ENCODE peak calls at places on chromosomes 11 and 22, in nine cellular contexts. One of them, this sample, is unnamed.

GRCh38 chr11:65452806-65453490 is 30.4 kb downstream of the NEAT1 start:
- DNase-seq in aorta: no peak
- DNase-seq in HEK293T: no peak
- DNase-seq in dermis blood vessel endothelial cell: peak
- DNase-seq in osteocyte: no peak
- DNase-seq in lower leg skin: peak
- DNase-seq in stimulated activated effector memory CD8-positive, alpha-beta T cell treated with anti-CD3 and anti-CD28 coated beads, Interleukin-12 subunit alpha, Interleukin-12 subunit beta, amount 100 ng/mL, for 72 hours: no peak
- DNase-seq in AG09309: peak
- DNase-seq in GM13977: no peak
- DNase-seq in this sample: peak

GRCh38 chr11:42077794-42078193 is 618.3 kb upstream of the LRRC4C start:
- DNase-seq in osteocyte: no peak
- DNase-seq in dermis blood vessel endothelial cell: no peak
- DNase-seq in lower leg skin: no peak
- DNase-seq in HEK293T: no peak
- DNase-seq in AG09309: no peak
- DNase-seq in GM13977: no peak
- DNase-seq in stimulated activated effector memory CD8-positive, alpha-beta T cell treated with anti-CD3 and anti-CD28 coated beads, Interleukin-12 subunit alpha, Interleukin-12 subunit beta, amount 100 ng/mL, for 72 hours: no peak
- DNase-seq in aorta: no peak
- DNase-seq in this sample: no peak

GRCh38 chr22:47292546-47293320 is 530.3 kb downstream of the TBC1D22A start:
- DNase-seq in stimulated activated effector memory CD8-positive, alpha-beta T cell treated with anti-CD3 and anti-CD28 coated beads, Interleukin-12 subunit alpha, Interleukin-12 subunit beta, amount 100 ng/mL, for 72 hours: no peak
- DNase-seq in lower leg skin: peak
- DNase-seq in aorta: no peak
- DNase-seq in AG09309: no peak
- DNase-seq in dermis blood vessel endothelial cell: no peak
- DNase-seq in GM13977: no peak
- DNase-seq in osteocyte: peak
- DNase-seq in HEK293T: no peak
- DNase-seq in this sample: peak

GRCh38 chr11:108369064-108369463 is 98.3 kb downstream of the C11orf65 start:
- DNase-seq in dermis blood vessel endothelial cell: no peak
- DNase-seq in HEK293T: no peak
- DNase-seq in lower leg skin: no peak
- DNase-seq in GM13977: no peak
- DNase-seq in aorta: no peak
- DNase-seq in AG09309: no peak
- DNase-seq in osteocyte: no peak
- DNase-seq in stimulated activated effector memory CD8-positive, alpha-beta T cell treated with anti-CD3 and anti-CD28 coated beads, Interleukin-12 subunit alpha, Interleukin-12 subunit beta, amount 100 ng/mL, for 72 hours: no peak
- DNase-seq in this sample: no peak

GRCh38 chr22:20298803-20299735 is 20.8 kb downstream of the DGCR6L start:
- DNase-seq in stimulated activated effector memory CD8-positive, alpha-beta T cell treated with anti-CD3 and anti-CD28 coated beads, Interleukin-12 subunit alpha, Interleukin-12 subunit beta, amount 100 ng/mL, for 72 hours: peak
- DNase-seq in lower leg skin: peak
- DNase-seq in GM13977: peak
- DNase-seq in HEK293T: peak
- DNase-seq in AG09309: no peak
- DNase-seq in aorta: peak
- DNase-seq in dermis blood vessel endothelial cell: peak
- DNase-seq in osteocyte: peak
- DNase-seq in this sample: no peak

GRCh38 chr11:14435717-14436116 is 63.9 kb downstream of the COPB1 start:
- DNase-seq in lower leg skin: no peak
- DNase-seq in GM13977: no peak
- DNase-seq in AG09309: no peak
- DNase-seq in osteocyte: no peak
- DNase-seq in HEK293T: no peak
- DNase-seq in stimulated activated effector memory CD8-positive, alpha-beta T cell treated with anti-CD3 and anti-CD28 coated beads, Interleukin-12 subunit alpha, Interleukin-12 subunit beta, amount 100 ng/mL, for 72 hours: no peak
- DNase-seq in dermis blood vessel endothelial cell: no peak
- DNase-seq in aorta: no peak
- DNase-seq in this sample: no peak

GRCh38 chr11:125621995-125622394 is 3.0 kb upstream of the CHEK1 start:
- DNase-seq in stimulated activated effector memory CD8-positive, alpha-beta T cell treated with anti-CD3 and anti-CD28 coated beads, Interleukin-12 subunit alpha, Interleukin-12 subunit beta, amount 100 ng/mL, for 72 hours: no peak
- DNase-seq in aorta: no peak
- DNase-seq in lower leg skin: no peak
- DNase-seq in osteocyte: no peak
- DNase-seq in dermis blood vessel endothelial cell: peak
- DNase-seq in GM13977: no peak
- DNase-seq in HEK293T: no peak
- DNase-seq in AG09309: no peak
- DNase-seq in this sample: no peak

GRCh38 chr11:119920666-119921065 is 191.7 kb upstream of the NECTIN1 start:
- DNase-seq in osteocyte: no peak
- DNase-seq in GM13977: no peak
- DNase-seq in dermis blood vessel endothelial cell: no peak
- DNase-seq in lower leg skin: no peak
- DNase-seq in aorta: no peak
- DNase-seq in HEK293T: no peak
- DNase-seq in stimulated activated effector memory CD8-positive, alpha-beta T cell treated with anti-CD3 and anti-CD28 coated beads, Interleukin-12 subunit alpha, Interleukin-12 subunit beta, amount 100 ng/mL, for 72 hours: no peak
- DNase-seq in AG09309: no peak
- DNase-seq in this sample: no peak

GRCh38 chr11:127369301-127369968 is 368.9 kb upstream of the KIRREL3 start:
- DNase-seq in dermis blood vessel endothelial cell: no peak
- DNase-seq in AG09309: no peak
- DNase-seq in GM13977: no peak
- DNase-seq in HEK293T: no peak
- DNase-seq in osteocyte: no peak
- DNase-seq in aorta: no peak
- DNase-seq in lower leg skin: no peak
- DNase-seq in stimulated activated effector memory CD8-positive, alpha-beta T cell treated with anti-CD3 and anti-CD28 coated beads, Interleukin-12 subunit alpha, Interleukin-12 subunit beta, amount 100 ng/mL, for 72 hours: no peak
- DNase-seq in this sample: no peak

GRCh38 chr11:2792376-2793250 is 92.8 kb upstream of the KCNQ1OT1 start:
- DNase-seq in lower leg skin: peak
- DNase-seq in HEK293T: no peak
- DNase-seq in GM13977: no peak
- DNase-seq in dermis blood vessel endothelial cell: no peak
- DNase-seq in osteocyte: peak
- DNase-seq in aorta: peak
- DNase-seq in stimulated activated effector memory CD8-positive, alpha-beta T cell treated with anti-CD3 and anti-CD28 coated beads, Interleukin-12 subunit alpha, Interleukin-12 subunit beta, amount 100 ng/mL, for 72 hours: no peak
- DNase-seq in AG09309: no peak
- DNase-seq in this sample: peak

GRCh38 chr22:43796567-43796966 is 15.5 kb downstream of the EFCAB6 start:
- DNase-seq in stimulated activated effector memory CD8-positive, alpha-beta T cell treated with anti-CD3 and anti-CD28 coated beads, Interleukin-12 subunit alpha, Interleukin-12 subunit beta, amount 100 ng/mL, for 72 hours: peak
- DNase-seq in aorta: no peak
- DNase-seq in GM13977: no peak
- DNase-seq in osteocyte: peak
- DNase-seq in HEK293T: peak
- DNase-seq in AG09309: peak
- DNase-seq in dermis blood vessel endothelial cell: peak
- DNase-seq in lower leg skin: no peak
- DNase-seq in this sample: no peak

GRCh38 chr11:60504219-60504618 is 11.0 kb upstream of the MS4A13 start:
- DNase-seq in lower leg skin: no peak
- DNase-seq in dermis blood vessel endothelial cell: no peak
- DNase-seq in osteocyte: no peak
- DNase-seq in AG09309: no peak
- DNase-seq in stimulated activated effector memory CD8-positive, alpha-beta T cell treated with anti-CD3 and anti-CD28 coated beads, Interleukin-12 subunit alpha, Interleukin-12 subunit beta, amount 100 ng/mL, for 72 hours: no peak
- DNase-seq in GM13977: no peak
- DNase-seq in HEK293T: no peak
- DNase-seq in aorta: no peak
- DNase-seq in this sample: no peak

GRCh38 chr22:29470159-29470855 is 9.7 kb upstream of the NEFH start:
- DNase-seq in dermis blood vessel endothelial cell: peak
- DNase-seq in osteocyte: peak
- DNase-seq in AG09309: no peak
- DNase-seq in aorta: peak
- DNase-seq in lower leg skin: peak
- DNase-seq in GM13977: peak
- DNase-seq in HEK293T: peak
- DNase-seq in stimulated activated effector memory CD8-positive, alpha-beta T cell treated with anti-CD3 and anti-CD28 coated beads, Interleukin-12 subunit alpha, Interleukin-12 subunit beta, amount 100 ng/mL, for 72 hours: peak
- DNase-seq in this sample: no peak

GRCh38 chr11:15742626-15743243 is 613.6 kb downstream of the SOX6 start:
- DNase-seq in GM13977: no peak
- DNase-seq in dermis blood vessel endothelial cell: peak
- DNase-seq in aorta: no peak
- DNase-seq in lower leg skin: no peak
- DNase-seq in HEK293T: no peak
- DNase-seq in AG09309: no peak
- DNase-seq in osteocyte: no peak
- DNase-seq in stimulated activated effector memory CD8-positive, alpha-beta T cell treated with anti-CD3 and anti-CD28 coated beads, Interleukin-12 subunit alpha, Interleukin-12 subunit beta, amount 100 ng/mL, for 72 hours: no peak
- DNase-seq in this sample: no peak

GRCh38 chr11:31856248-31856647 is 45.1 kb upstream of the PAX6 start:
- DNase-seq in aorta: no peak
- DNase-seq in AG09309: no peak
- DNase-seq in stimulated activated effector memory CD8-positive, alpha-beta T cell treated with anti-CD3 and anti-CD28 coated beads, Interleukin-12 subunit alpha, Interleukin-12 subunit beta, amount 100 ng/mL, for 72 hours: no peak
- DNase-seq in dermis blood vessel endothelial cell: no peak
- DNase-seq in GM13977: no peak
- DNase-seq in osteocyte: no peak
- DNase-seq in lower leg skin: no peak
- DNase-seq in HEK293T: no peak
- DNase-seq in this sample: no peak

GRCh38 chr22:36175892-36176291 is 15.3 kb upstream of the APOL3 start:
- DNase-seq in aorta: no peak
- DNase-seq in GM13977: no peak
- DNase-seq in lower leg skin: no peak
- DNase-seq in HEK293T: no peak
- DNase-seq in dermis blood vessel endothelial cell: no peak
- DNase-seq in AG09309: no peak
- DNase-seq in osteocyte: no peak
- DNase-seq in stimulated activated effector memory CD8-positive, alpha-beta T cell treated with anti-CD3 and anti-CD28 coated beads, Interleukin-12 subunit alpha, Interleukin-12 subunit beta, amount 100 ng/mL, for 72 hours: no peak
- DNase-seq in this sample: no peak

GRCh38 chr11:41309716-41310115 is 149.7 kb downstream of the LRRC4C start:
- DNase-seq in AG09309: no peak
- DNase-seq in aorta: no peak
- DNase-seq in GM13977: no peak
- DNase-seq in stimulated activated effector memory CD8-positive, alpha-beta T cell treated with anti-CD3 and anti-CD28 coated beads, Interleukin-12 subunit alpha, Interleukin-12 subunit beta, amount 100 ng/mL, for 72 hours: no peak
- DNase-seq in osteocyte: no peak
- DNase-seq in lower leg skin: no peak
- DNase-seq in HEK293T: no peak
- DNase-seq in dermis blood vessel endothelial cell: no peak
- DNase-seq in this sample: no peak

GRCh38 chr22:33000342-33001280 is 57.6 kb downstream of the SYN3 start:
- DNase-seq in dermis blood vessel endothelial cell: peak
- DNase-seq in GM13977: peak
- DNase-seq in osteocyte: peak
- DNase-seq in stimulated activated effector memory CD8-positive, alpha-beta T cell treated with anti-CD3 and anti-CD28 coated beads, Interleukin-12 subunit alpha, Interleukin-12 subunit beta, amount 100 ng/mL, for 72 hours: peak
- DNase-seq in aorta: peak
- DNase-seq in AG09309: no peak
- DNase-seq in HEK293T: peak
- DNase-seq in lower leg skin: peak
- DNase-seq in this sample: no peak

GRCh38 chr11:72105888-72106287 is at the start of gene TOMT:
- DNase-seq in osteocyte: no peak
- DNase-seq in aorta: no peak
- DNase-seq in GM13977: no peak
- DNase-seq in HEK293T: no peak
- DNase-seq in stimulated activated effector memory CD8-positive, alpha-beta T cell treated with anti-CD3 and anti-CD28 coated beads, Interleukin-12 subunit alpha, Interleukin-12 subunit beta, amount 100 ng/mL, for 72 hours: no peak
- DNase-seq in lower leg skin: no peak
- DNase-seq in AG09309: no peak
- DNase-seq in dermis blood vessel endothelial cell: no peak
- DNase-seq in this sample: no peak

GRCh38 chr11:1138053-1138452 is 19.7 kb upstream of the MUC5AC start:
- DNase-seq in lower leg skin: no peak
- DNase-seq in AG09309: peak
- DNase-seq in stimulated activated effector memory CD8-positive, alpha-beta T cell treated with anti-CD3 and anti-CD28 coated beads, Interleukin-12 subunit alpha, Interleukin-12 subunit beta, amount 100 ng/mL, for 72 hours: no peak
- DNase-seq in dermis blood vessel endothelial cell: no peak
- DNase-seq in aorta: no peak
- DNase-seq in GM13977: no peak
- DNase-seq in HEK293T: no peak
- DNase-seq in osteocyte: no peak
- DNase-seq in this sample: no peak

GRCh38 chr22:23533328-23533762 is 46.7 kb downstream of the IGLL1 start:
- DNase-seq in aorta: peak
- DNase-seq in osteocyte: peak
- DNase-seq in AG09309: no peak
- DNase-seq in lower leg skin: no peak
- DNase-seq in HEK293T: peak
- DNase-seq in stimulated activated effector memory CD8-positive, alpha-beta T cell treated with anti-CD3 and anti-CD28 coated beads, Interleukin-12 subunit alpha, Interleukin-12 subunit beta, amount 100 ng/mL, for 72 hours: no peak
- DNase-seq in dermis blood vessel endothelial cell: peak
- DNase-seq in GM13977: no peak
- DNase-seq in this sample: no peak

GRCh38 chr22:48850658-48851287 is 976.9 kb downstream of the BRD1 start:
- DNase-seq in GM13977: no peak
- DNase-seq in lower leg skin: no peak
- DNase-seq in stimulated activated effector memory CD8-positive, alpha-beta T cell treated with anti-CD3 and anti-CD28 coated beads, Interleukin-12 subunit alpha, Interleukin-12 subunit beta, amount 100 ng/mL, for 72 hours: no peak
- DNase-seq in dermis blood vessel endothelial cell: no peak
- DNase-seq in osteocyte: no peak
- DNase-seq in aorta: no peak
- DNase-seq in HEK293T: no peak
- DNase-seq in AG09309: no peak
- DNase-seq in this sample: no peak

GRCh38 chr22:40469181-40469580 is 98.8 kb downstream of the SGSM3 start:
- DNase-seq in aorta: no peak
- DNase-seq in dermis blood vessel endothelial cell: no peak
- DNase-seq in HEK293T: no peak
- DNase-seq in GM13977: no peak
- DNase-seq in AG09309: no peak
- DNase-seq in osteocyte: no peak
- DNase-seq in stimulated activated effector memory CD8-positive, alpha-beta T cell treated with anti-CD3 and anti-CD28 coated beads, Interleukin-12 subunit alpha, Interleukin-12 subunit beta, amount 100 ng/mL, for 72 hours: no peak
- DNase-seq in lower leg skin: no peak
- DNase-seq in this sample: no peak

GRCh38 chr22:50202130-50202671 is 1.4 kb downstream of the SELENOO start:
- DNase-seq in dermis blood vessel endothelial cell: no peak
- DNase-seq in lower leg skin: no peak
- DNase-seq in GM13977: no peak
- DNase-seq in AG09309: no peak
- DNase-seq in stimulated activated effector memory CD8-positive, alpha-beta T cell treated with anti-CD3 and anti-CD28 coated beads, Interleukin-12 subunit alpha, Interleukin-12 subunit beta, amount 100 ng/mL, for 72 hours: no peak
- DNase-seq in osteocyte: no peak
- DNase-seq in aorta: no peak
- DNase-seq in HEK293T: no peak
- DNase-seq in this sample: no peak

GRCh38 chr11:12631651-12632050 is 42.6 kb upstream of the TEAD1 start:
- DNase-seq in HEK293T: no peak
- DNase-seq in lower leg skin: no peak
- DNase-seq in aorta: no peak
- DNase-seq in GM13977: no peak
- DNase-seq in dermis blood vessel endothelial cell: no peak
- DNase-seq in AG09309: no peak
- DNase-seq in stimulated activated effector memory CD8-positive, alpha-beta T cell treated with anti-CD3 and anti-CD28 coated beads, Interleukin-12 subunit alpha, Interleukin-12 subunit beta, amount 100 ng/mL, for 72 hours: no peak
- DNase-seq in osteocyte: no peak
- DNase-seq in this sample: no peak

GRCh38 chr11:8937159-8937558 is 4.4 kb upstream of the C11orf16 start:
- DNase-seq in stimulated activated effector memory CD8-positive, alpha-beta T cell treated with anti-CD3 and anti-CD28 coated beads, Interleukin-12 subunit alpha, Interleukin-12 subunit beta, amount 100 ng/mL, for 72 hours: no peak
- DNase-seq in GM13977: peak
- DNase-seq in lower leg skin: no peak
- DNase-seq in HEK293T: no peak
- DNase-seq in dermis blood vessel endothelial cell: no peak
- DNase-seq in osteocyte: no peak
- DNase-seq in aorta: no peak
- DNase-seq in AG09309: no peak
- DNase-seq in this sample: no peak

GRCh38 chr11:112401036-112401769 is 140.5 kb upstream of the PLET1 start:
- DNase-seq in AG09309: no peak
- DNase-seq in aorta: no peak
- DNase-seq in stimulated activated effector memory CD8-positive, alpha-beta T cell treated with anti-CD3 and anti-CD28 coated beads, Interleukin-12 subunit alpha, Interleukin-12 subunit beta, amount 100 ng/mL, for 72 hours: no peak
- DNase-seq in GM13977: no peak
- DNase-seq in lower leg skin: no peak
- DNase-seq in HEK293T: no peak
- DNase-seq in dermis blood vessel endothelial cell: peak
- DNase-seq in osteocyte: no peak
- DNase-seq in this sample: no peak

GRCh38 chr11:14275081-14275480 is 83.9 kb downstream of the RRAS2 start:
- DNase-seq in aorta: no peak
- DNase-seq in GM13977: no peak
- DNase-seq in HEK293T: no peak
- DNase-seq in AG09309: no peak
- DNase-seq in stimulated activated effector memory CD8-positive, alpha-beta T cell treated with anti-CD3 and anti-CD28 coated beads, Interleukin-12 subunit alpha, Interleukin-12 subunit beta, amount 100 ng/mL, for 72 hours: no peak
- DNase-seq in dermis blood vessel endothelial cell: no peak
- DNase-seq in lower leg skin: no peak
- DNase-seq in osteocyte: no peak
- DNase-seq in this sample: no peak

GRCh38 chr11:123228489-123229163 is 33.6 kb upstream of the CLMP start:
- DNase-seq in aorta: no peak
- DNase-seq in stimulated activated effector memory CD8-positive, alpha-beta T cell treated with anti-CD3 and anti-CD28 coated beads, Interleukin-12 subunit alpha, Interleukin-12 subunit beta, amount 100 ng/mL, for 72 hours: no peak
- DNase-seq in AG09309: no peak
- DNase-seq in dermis blood vessel endothelial cell: no peak
- DNase-seq in GM13977: no peak
- DNase-seq in lower leg skin: no peak
- DNase-seq in HEK293T: no peak
- DNase-seq in osteocyte: no peak
- DNase-seq in this sample: no peak

GRCh38 chr11:38791346-38791961 is 2193.4 kb upstream of the RAG2 start:
- DNase-seq in osteocyte: no peak
- DNase-seq in GM13977: peak
- DNase-seq in aorta: no peak
- DNase-seq in lower leg skin: no peak
- DNase-seq in stimulated activated effector memory CD8-positive, alpha-beta T cell treated with anti-CD3 and anti-CD28 coated beads, Interleukin-12 subunit alpha, Interleukin-12 subunit beta, amount 100 ng/mL, for 72 hours: no peak
- DNase-seq in dermis blood vessel endothelial cell: peak
- DNase-seq in HEK293T: peak
- DNase-seq in AG09309: no peak
- DNase-seq in this sample: no peak

GRCh38 chr22:27801616-27802388 is at the start of gene MN1:
- DNase-seq in dermis blood vessel endothelial cell: peak
- DNase-seq in GM13977: peak
- DNase-seq in aorta: peak
- DNase-seq in osteocyte: no peak
- DNase-seq in AG09309: no peak
- DNase-seq in stimulated activated effector memory CD8-positive, alpha-beta T cell treated with anti-CD3 and anti-CD28 coated beads, Interleukin-12 subunit alpha, Interleukin-12 subunit beta, amount 100 ng/mL, for 72 hours: peak
- DNase-seq in lower leg skin: no peak
- DNase-seq in HEK293T: peak
- DNase-seq in this sample: no peak